ENCODE peak calls at places on chromosomes 1 and 21, in five cellular contexts. One of them, this sample, is unnamed.

GRCh38 chr1:100582943-100583342 is 45.0 kb downstream of the GPR88 start:
- DNase-seq in heart left ventricle: no peak
- DNase-seq in activated CD4-positive, alpha-beta T cell treated with anti-CD3 and anti-CD28 coated beads, Interleukin-2, amount 10 ng/mL, durations not matched to agents 7 days and 5 days: no peak
- DNase-seq in effector CD4-positive, alpha-beta T cell: no peak
- DNase-seq in NCI-H187 treated with DMSO at 0.1 percent for 48 hours: no peak
- DNase-seq in this sample: no peak

GRCh38 chr1:110136911-110137310 is 13.4 kb upstream of the SLC6A17 start:
- DNase-seq in heart left ventricle: peak
- DNase-seq in activated CD4-positive, alpha-beta T cell treated with anti-CD3 and anti-CD28 coated beads, Interleukin-2, amount 10 ng/mL, durations not matched to agents 7 days and 5 days: peak
- DNase-seq in effector CD4-positive, alpha-beta T cell: no peak
- DNase-seq in NCI-H187 treated with DMSO at 0.1 percent for 48 hours: peak
- DNase-seq in this sample: peak

GRCh38 chr21:35754583-35754982 is 305.7 kb downstream of the SETD4 start:
- DNase-seq in heart left ventricle: no peak
- DNase-seq in activated CD4-positive, alpha-beta T cell treated with anti-CD3 and anti-CD28 coated beads, Interleukin-2, amount 10 ng/mL, durations not matched to agents 7 days and 5 days: no peak
- DNase-seq in effector CD4-positive, alpha-beta T cell: no peak
- DNase-seq in NCI-H187 treated with DMSO at 0.1 percent for 48 hours: no peak
- DNase-seq in this sample: no peak

GRCh38 chr1:184493987-184494388 is 107.2 kb downstream of the C1orf21 start:
- DNase-seq in heart left ventricle: peak
- DNase-seq in activated CD4-positive, alpha-beta T cell treated with anti-CD3 and anti-CD28 coated beads, Interleukin-2, amount 10 ng/mL, durations not matched to agents 7 days and 5 days: no peak
- DNase-seq in effector CD4-positive, alpha-beta T cell: no peak
- DNase-seq in NCI-H187 treated with DMSO at 0.1 percent for 48 hours: no peak
- DNase-seq in this sample: no peak

GRCh38 chr1:24864409-24864808 is 65.7 kb downstream of the RUNX3 start:
- DNase-seq in heart left ventricle: no peak
- DNase-seq in activated CD4-positive, alpha-beta T cell treated with anti-CD3 and anti-CD28 coated beads, Interleukin-2, amount 10 ng/mL, durations not matched to agents 7 days and 5 days: no peak
- DNase-seq in effector CD4-positive, alpha-beta T cell: no peak
- DNase-seq in NCI-H187 treated with DMSO at 0.1 percent for 48 hours: no peak
- DNase-seq in this sample: no peak

GRCh38 chr1:24981632-24982007 is 51.5 kb upstream of the RUNX3 start:
- DNase-seq in heart left ventricle: no peak
- DNase-seq in activated CD4-positive, alpha-beta T cell treated with anti-CD3 and anti-CD28 coated beads, Interleukin-2, amount 10 ng/mL, durations not matched to agents 7 days and 5 days: peak
- DNase-seq in effector CD4-positive, alpha-beta T cell: no peak
- DNase-seq in NCI-H187 treated with DMSO at 0.1 percent for 48 hours: no peak
- DNase-seq in this sample: no peak

GRCh38 chr1:39228263-39228662 is 23.8 kb downstream of the MACF1 start:
- DNase-seq in heart left ventricle: no peak
- DNase-seq in activated CD4-positive, alpha-beta T cell treated with anti-CD3 and anti-CD28 coated beads, Interleukin-2, amount 10 ng/mL, durations not matched to agents 7 days and 5 days: no peak
- DNase-seq in effector CD4-positive, alpha-beta T cell: no peak
- DNase-seq in NCI-H187 treated with DMSO at 0.1 percent for 48 hours: no peak
- DNase-seq in this sample: no peak

GRCh38 chr1:3644273-3644672 is 5.6 kb downstream of the WRAP73 start:
- DNase-seq in heart left ventricle: no peak
- DNase-seq in activated CD4-positive, alpha-beta T cell treated with anti-CD3 and anti-CD28 coated beads, Interleukin-2, amount 10 ng/mL, durations not matched to agents 7 days and 5 days: no peak
- DNase-seq in effector CD4-positive, alpha-beta T cell: no peak
- DNase-seq in NCI-H187 treated with DMSO at 0.1 percent for 48 hours: no peak
- DNase-seq in this sample: no peak

This sample was measured in MM.1S.